ENCODE peak calls at places on chromosomes 11 and 22, in six cellular contexts. I is iris pigment epithelial cell; X is AG20443; J is activated CD4-positive, alpha-beta T cell treated with anti-CD3 and anti-CD28 coated beads, Interleukin-2, amount 10 ng/mL, durations not matched to agents 7 days and 5 days; O is GM04504; H is sigmoid colon. Q is an unnamed sample.

GRCh38 chr11:117876341-117877119 is at the start of gene FXYD6:
- DNase-seq in I (peak), X (no peak), J (no peak), O (no peak), H (peak), Q (no peak)

GRCh38 chr11:112418438-112418837 is 157.8 kb upstream of the PLET1 start:
- DNase-seq in I (no peak), X (no peak), J (no peak), O (no peak), H (no peak), Q (no peak)

GRCh38 chr11:130396965-130397364 is 31.4 kb downstream of the ADAMTS8 start:
- DNase-seq in I (no peak), X (no peak), J (no peak), O (no peak), H (no peak), Q (no peak)

GRCh38 chr22:36151006-36151595 is 9.5 kb downstream of the APOL3 start:
- DNase-seq in I (peak), X (no peak), J (no peak), O (no peak), H (peak), Q (peak)

GRCh38 chr22:17910561-17911311 is 113.6 kb downstream of the MICAL3 start:
- DNase-seq in I (peak), X (peak), J (no peak), O (peak), H (peak), Q (no peak)

GRCh38 chr11:82980292-82980691 is 78.8 kb downstream of the DDIAS start:
- DNase-seq in I (peak), X (peak), J (no peak), O (peak), H (no peak), Q (no peak)

GRCh38 chr11:33294797-33295196 is 37.6 kb downstream of the HIPK3 start:
- DNase-seq in I (no peak), X (no peak), J (no peak), O (no peak), H (no peak), Q (no peak)

GRCh38 chr22:19903513-19903912 is 38.1 kb upstream of the COMT start:
- DNase-seq in I (no peak), X (no peak), J (no peak), O (no peak), H (no peak), Q (no peak)

GRCh38 chr11:128763224-128763623 is 69.4 kb downstream of the FLI1 start:
- DNase-seq in I (peak), X (no peak), J (no peak), O (no peak), H (no peak), Q (no peak)

GRCh38 chr22:37379716-37380115 is 47.6 kb downstream of the ELFN2 start:
- DNase-seq in I (no peak), X (no peak), J (no peak), O (no peak), H (no peak), Q (no peak)

GRCh38 chr11:2672553-2673249 is 27.1 kb downstream of the KCNQ1OT1 start:
- DNase-seq in I (no peak), X (no peak), J (no peak), O (no peak), H (peak), Q (no peak)

GRCh38 chr11:33893711-33894401 is 2.0 kb upstream of the LMO2 start:
- DNase-seq in I (peak), X (no peak), J (peak), O (no peak), H (no peak), Q (no peak)

GRCh38 chr11:103624708-103625623 is 411.5 kb upstream of the DDI1 start:
- DNase-seq in I (peak), X (peak), J (no peak), O (peak), H (no peak), Q (no peak)

GRCh38 chr11:46537121-46537520 is 56.7 kb downstream of the AMBRA1 start:
- DNase-seq in I (peak), X (no peak), J (no peak), O (no peak), H (no peak), Q (peak)

GRCh38 chr11:119493712-119494111 is 70.7 kb upstream of the THY1 start:
- DNase-seq in I (peak), X (peak), J (peak), O (no peak), H (no peak), Q (peak)

GRCh38 chr11:119340335-119341221 is at the start of gene C1QTNF5:
- DNase-seq in I (no peak), X (peak), J (no peak), O (no peak), H (peak), Q (no peak)

GRCh38 chr11:60169264-60169915 is 13.5 kb downstream of the MS4A6A start:
- DNase-seq in I (peak), X (no peak), J (no peak), O (no peak), H (no peak), Q (peak)

GRCh38 chr11:114564836-114565235 is 5.2 kb upstream of the NXPE1 start:
- DNase-seq in I (no peak), X (no peak), J (no peak), O (no peak), H (no peak), Q (no peak)

GRCh38 chr11:134360050-134360835 is 28.5 kb downstream of the GLB1L2 start:
- DNase-seq in I (peak), X (peak), J (peak), O (peak), H (peak), Q (peak)

GRCh38 chr11:62125881-62126280 is 2.1 kb downstream of the INCENP start:
- DNase-seq in I (no peak), X (no peak), J (no peak), O (no peak), H (no peak), Q (no peak)

GRCh38 chr22:46078241-46079092 is 71.9 kb upstream of the PPARA start:
- DNase-seq in I (no peak), X (peak), J (no peak), O (peak), H (peak), Q (no peak)

GRCh38 chr22:50545522-50546325 is at the start of gene KLHDC7B:
- DNase-seq in I (no peak), X (peak), J (peak), O (no peak), H (no peak), Q (no peak)

GRCh38 chr11:12086271-12087074 is 23.9 kb upstream of the MICAL2 start:
- DNase-seq in I (peak), X (peak), J (no peak), O (peak), H (peak), Q (no peak)

GRCh38 chr11:60281482-60281881 is 1.0 kb downstream of the MS4A4A start:
- DNase-seq in I (no peak), X (no peak), J (no peak), O (no peak), H (no peak), Q (no peak)

GRCh38 chr11:92104349-92104748 is 120.3 kb upstream of the FAT3 start:
- DNase-seq in I (no peak), X (no peak), J (no peak), O (no peak), H (no peak), Q (no peak)

GRCh38 chr22:22952531-22953295 is 65.1 kb downstream of the IGLL5 start:
- DNase-seq in I (no peak), X (no peak), J (no peak), O (no peak), H (no peak), Q (no peak)

GRCh38 chr11:106276859-106277436 is 199.5 kb downstream of the AASDHPPT start:
- DNase-seq in I (no peak), X (no peak), J (no peak), O (no peak), H (no peak), Q (no peak)

GRCh38 chr11:86749861-86750401 is 50.4 kb upstream of the PRSS23 start:
- DNase-seq in I (no peak), X (no peak), J (no peak), O (no peak), H (no peak), Q (no peak)

GRCh38 chr11:68842427-68843051 is 823 bp upstream of the CPT1A start:
- DNase-seq in I (no peak), X (no peak), J (no peak), O (no peak), H (no peak), Q (no peak)

GRCh38 chr11:62054484-62055121 is 69.2 kb upstream of the INCENP start:
- DNase-seq in I (no peak), X (no peak), J (peak), O (no peak), H (peak), Q (peak)

GRCh38 chr11:27882066-27882697 is 181.9 kb upstream of the BDNF start:
- DNase-seq in I (peak), X (peak), J (no peak), O (no peak), H (no peak), Q (no peak)

Q was measured in erythroblast.